ENCODE peak calls at places on chromosomes 2 and 18, in seven cellular contexts. J, E, G, B, O, V and X are unnamed samples.

GRCh38 chr18:7116832-7117389 is 686 bp downstream of the LAMA1 start:
- DNase-seq in J (no peak), E (no peak), G (no peak), B (no peak), O (no peak), V (no peak), X (no peak)

GRCh38 chr2:58427572-58428285 is 186.6 kb upstream of the FANCL start:
- DNase-seq in J (peak; percentile 15), E (peak; percentile 27), G (peak; percentile 29), B (peak; percentile 59), O (no peak), V (no peak), X (no peak)

GRCh38 chr2:236061899-236062298 is 106.3 kb downstream of the GBX2 start:
- DNase-seq in J (no peak), E (no peak), G (no peak), B (no peak), O (no peak), V (no peak), X (no peak)

GRCh38 chr2:204453730-204454167 is 91.5 kb upstream of the PARD3B start:
- DNase-seq in J (no peak), E (peak; percentile 26), G (no peak), B (peak; percentile 56), O (no peak), V (peak; percentile 25), X (no peak)

GRCh38 chr18:56505971-56506370 is 132.4 kb downstream of the TXNL1 start:
- DNase-seq in J (peak; percentile 37), E (no peak), G (no peak), B (no peak), O (no peak), V (no peak), X (no peak)

GRCh38 chr2:61396005-61396404 is 74.9 kb downstream of the USP34 start:
- DNase-seq in J (no peak), E (peak; percentile 13), G (no peak), B (no peak), O (no peak), V (no peak), X (no peak)

GRCh38 chr2:144382848-144383247 is 137.1 kb downstream of the ZEB2 start:
- DNase-seq in J (no peak), E (peak; percentile 31), G (no peak), B (no peak), O (no peak), V (no peak), X (no peak)

GRCh38 chr2:20185176-20186022 is 39.5 kb downstream of the SDC1 start:
- DNase-seq in J (peak; percentile 69), E (peak; percentile 29), G (peak; percentile 73), B (no peak), O (no peak), V (peak; percentile 7), X (no peak)

GRCh38 chr2:229446316-229446715 is 175.2 kb upstream of the PID1 start:
- DNase-seq in J (no peak), E (no peak), G (no peak), B (no peak), O (no peak), V (no peak), X (no peak)

GRCh38 chr2:157302492-157303099 is 23.0 kb downstream of the ERMN start:
- DNase-seq in J (peak; percentile 44), E (peak; percentile 68), G (no peak), B (peak; percentile 28), O (peak; percentile 16), V (no peak), X (no peak)

DNA sequence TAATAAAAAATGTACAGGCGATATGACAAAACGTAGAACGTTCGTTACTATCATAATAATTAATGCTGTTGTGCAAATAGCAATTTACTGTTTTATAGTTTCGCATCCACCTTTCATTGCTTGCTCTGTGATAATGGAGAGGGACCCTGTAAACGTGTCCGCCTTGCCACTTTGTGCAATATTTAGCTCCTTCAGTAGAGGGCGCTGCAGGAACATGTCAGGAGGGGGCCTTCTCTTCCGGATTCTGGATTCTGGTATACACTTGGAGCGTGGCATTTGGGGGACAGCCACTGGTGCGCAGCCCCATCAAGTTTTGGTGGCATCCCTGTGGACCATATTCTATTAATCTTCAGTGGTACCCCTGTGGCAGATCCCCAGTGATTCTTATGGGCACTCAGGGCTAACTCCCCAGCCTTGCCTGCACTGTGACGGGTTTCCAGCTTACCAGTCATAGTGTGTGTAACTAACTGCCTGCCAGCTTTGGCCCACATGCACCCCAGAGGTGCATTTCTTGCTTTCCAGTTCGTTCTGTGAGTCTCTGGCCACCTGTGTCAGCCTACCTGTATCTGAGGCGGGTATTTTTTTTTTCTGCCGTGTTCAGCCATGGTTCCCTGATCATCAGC is 140.3 kb downstream of the CYRIA start:
- DNase-seq in J (no peak), E (peak; percentile 11), G (peak; percentile 18), B (no peak), O (no peak), V (no peak), X (no peak)
- TF ChIP-seq CTCF in J (peak; percentile 43), E (peak; percentile 46), G (peak; percentile 73), B (no peak), O (peak; percentile 24), V (peak; percentile 49), X (peak; percentile 75)

GRCh38 chr2:189613650-189614420 is 33.2 kb upstream of the SLC40A1 start:
- DNase-seq in J (peak; percentile 75), E (peak; percentile 71), G (no peak), B (no peak), O (peak; percentile 33), V (no peak), X (no peak)
- H3K4me3 ChIP-seq in J (no peak overlapping the region), E (peak overlapping the region; percentile 48), G (no peak overlapping the region), B (no peak overlapping the region), O (no peak overlapping the region), V (peak overlapping the region; percentile 53), X (no peak overlapping the region)

DNA sequence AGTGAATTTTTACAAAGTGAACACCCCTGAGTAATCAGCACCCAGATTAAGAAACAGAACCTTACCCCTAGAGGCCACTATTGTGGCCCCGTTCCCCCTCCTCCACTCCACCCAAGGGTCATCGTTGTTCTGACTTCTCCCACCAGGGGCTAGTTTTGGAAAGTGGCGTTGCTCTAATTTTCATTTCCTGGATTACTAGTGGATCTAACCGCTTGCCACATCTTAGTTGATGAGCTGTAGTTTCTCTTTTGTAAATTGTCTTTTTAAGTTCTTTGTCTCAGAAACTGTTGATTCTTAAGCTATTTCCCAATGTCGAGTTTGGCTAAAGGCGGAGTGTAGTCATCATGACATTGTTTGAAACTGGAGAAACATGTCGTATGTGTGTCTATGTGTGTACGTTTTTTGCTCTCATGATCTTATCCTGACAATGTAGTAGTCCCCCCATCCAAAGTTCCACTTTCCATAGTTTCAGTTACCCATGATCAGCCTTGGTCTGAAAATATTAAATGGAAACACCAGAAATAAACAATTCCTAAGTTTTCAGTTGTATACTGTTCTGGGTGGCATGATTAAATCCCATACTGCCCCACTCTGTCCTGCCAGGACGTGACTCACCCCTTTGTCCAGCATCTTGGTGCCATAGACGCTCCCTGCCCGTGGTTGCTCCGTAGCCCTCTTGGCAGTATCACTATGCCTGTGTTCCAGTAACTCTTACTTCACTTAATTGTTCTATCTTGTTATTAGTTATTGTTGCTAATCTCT is 71.0 kb upstream of the SP3 start:
- DNase-seq in J (peak; percentile 11), E (peak; percentile 62), G (peak; percentile 30), B (no peak), O (no peak), V (no peak), X (no peak)
- TF ChIP-seq CTCF in J (no peak), E (peak; percentile 29), G (no peak), B (no peak), O (peak; percentile 23), V (peak; percentile 40), X (no peak)

GRCh38 chr2:213885485-213885884 is 525.4 kb upstream of the VWC2L start:
- DNase-seq in J (no peak), E (no peak), G (no peak), B (no peak), O (no peak), V (no peak), X (no peak)
- H3K4me3 ChIP-seq in J (no peak overlapping the region), E (no peak overlapping the region), G (no peak overlapping the region), B (no peak overlapping the region), O (no peak overlapping the region), V (no peak overlapping the region), X (no peak overlapping the region)

GRCh38 chr2:135799738-135800137 is 37.2 kb downstream of the LCT start:
- DNase-seq in J (no peak), E (no peak), G (no peak), B (no peak), O (no peak), V (no peak), X (no peak)
- TF ChIP-seq CTCF in J (no peak), E (no peak), G (no peak), B (no peak), O (no peak), V (no peak), X (no peak)